ENCODE peak calls at places on chromosome 18, in seven cellular contexts. X, Z, J, H, A, P and K are unnamed samples.

GRCh38 chr18:63158012-63158631 is 161.4 kb downstream of the BCL2 start:
- DNase-seq in X (no peak), Z (no peak), J (no peak), H (no peak), A (no peak), P (no peak), K (no peak)

GRCh38 chr18:31487251-31488015 is 10.5 kb upstream of the DSG2 start:
- DNase-seq in X (no peak), Z (no peak), J (peak), H (no peak), A (no peak), P (peak), K (peak)

GRCh38 chr18:44579028-44579692 is 101.5 kb upstream of the SETBP1 start:
- DNase-seq in X (peak), Z (no peak), J (no peak), H (no peak), A (no peak), P (peak), K (peak)

GRCh38 chr18:44771957-44772917 is 91.5 kb downstream of the SETBP1 start:
- DNase-seq in X (peak), Z (no peak), J (peak), H (no peak), A (no peak), P (no peak), K (peak)

GRCh38 chr18:79888016-79888415 is 63.4 kb downstream of the SLC66A2 start:
- DNase-seq in X (no peak), Z (no peak), J (no peak), H (no peak), A (peak), P (no peak), K (no peak)

GRCh38 chr18:6729247-6730091 is at the start of gene ARHGAP28:
- DNase-seq in X (no peak), Z (peak), J (peak), H (peak), A (peak), P (peak), K (peak)

GRCh38 chr18:51342815-51343214 is 145.3 kb upstream of the MEX3C start:
- DNase-seq in X (no peak), Z (peak), J (peak), H (no peak), A (no peak), P (peak), K (peak)

GRCh38 chr18:37254256-37254880 is 311.2 kb downstream of the CELF4 start:
- DNase-seq in X (no peak), Z (no peak), J (no peak), H (no peak), A (no peak), P (no peak), K (no peak)

GRCh38 chr18:55251186-55251995 is 292.1 kb upstream of the CCDC68 start:
- DNase-seq in X (no peak), Z (peak), J (no peak), H (no peak), A (no peak), P (peak), K (peak)

GRCh38 chr18:62950246-62950645 is 234.9 kb downstream of the PHLPP1 start:
- DNase-seq in X (no peak), Z (no peak), J (no peak), H (no peak), A (no peak), P (no peak), K (no peak)

GRCh38 chr18:62399781-62400308 is 74.7 kb downstream of the TNFRSF11A start:
- DNase-seq in X (peak), Z (no peak), J (no peak), H (no peak), A (no peak), P (peak), K (no peak)

GRCh38 chr18:35778850-35779634 is 193.4 kb upstream of the RMP24 start:
- DNase-seq in X (no peak), Z (peak), J (no peak), H (no peak), A (no peak), P (no peak), K (no peak)

GRCh38 chr18:3007491-3007890 is 5.5 kb downstream of the LPIN2 start:
- DNase-seq in X (no peak), Z (no peak), J (no peak), H (no peak), A (no peak), P (no peak), K (no peak)

GRCh38 chr18:6355789-6356589 is 58.7 kb downstream of the L3MBTL4 start:
- DNase-seq in X (no peak), Z (peak), J (peak), H (no peak), A (no peak), P (peak), K (peak)

GRCh38 chr18:22694954-22695353 is 238.2 kb upstream of the RBBP8 start:
- DNase-seq in X (peak), Z (peak), J (peak), H (peak), A (peak), P (peak), K (peak)

GRCh38 chr18:79634593-79634992 is 45.0 kb upstream of the CTDP1 start:
- DNase-seq in X (no peak), Z (no peak), J (no peak), H (no peak), A (no peak), P (no peak), K (no peak)

GRCh38 chr18:63676526-63676925 is 14.8 kb upstream of the SERPINB3 start:
- DNase-seq in X (peak), Z (no peak), J (no peak), H (no peak), A (no peak), P (no peak), K (no peak)

GRCh38 chr18:60445341-60445740 is 72.8 kb upstream of the MC4R start:
- DNase-seq in X (no peak), Z (no peak), J (peak), H (no peak), A (no peak), P (no peak), K (peak)

GRCh38 chr18:45521151-45521550 is 94.1 kb upstream of the SLC14A2 start:
- DNase-seq in X (no peak), Z (no peak), J (peak), H (no peak), A (no peak), P (peak), K (peak)

GRCh38 chr18:79203017-79203605 is 133.9 kb downstream of the ATP9B start:
- DNase-seq in X (no peak), Z (no peak), J (no peak), H (no peak), A (no peak), P (peak), K (peak)

GRCh38 chr18:44564922-44565321 is 115.8 kb upstream of the SETBP1 start:
- DNase-seq in X (no peak), Z (peak), J (peak), H (peak), A (no peak), P (peak), K (peak)

GRCh38 chr18:11310476-11311086 is 161.2 kb upstream of the PIEZO2 start:
- DNase-seq in X (peak), Z (peak), J (no peak), H (no peak), A (no peak), P (peak), K (peak)

GRCh38 chr18:45197526-45197970 is 417.7 kb upstream of the SLC14A2 start:
- DNase-seq in X (peak), Z (no peak), J (peak), H (no peak), A (no peak), P (peak), K (peak)

GRCh38 chr18:36942264-36942663 is 113.3 kb downstream of the KIAA1328 start:
- DNase-seq in X (peak), Z (peak), J (peak), H (no peak), A (no peak), P (peak), K (peak)

GRCh38 chr18:50629148-50629631 is 69.3 kb downstream of the MAPK4 start:
- DNase-seq in X (no peak), Z (no peak), J (no peak), H (no peak), A (peak), P (peak), K (no peak)

GRCh38 chr18:23494992-23495391 is 8.3 kb upstream of the RMC1 start:
- DNase-seq in X (no peak), Z (no peak), J (no peak), H (no peak), A (no peak), P (peak), K (no peak)

GRCh38 chr18:79600141-79600540 is 79.5 kb upstream of the CTDP1 start:
- DNase-seq in X (no peak), Z (no peak), J (no peak), H (no peak), A (no peak), P (no peak), K (no peak)

GRCh38 chr18:52090005-52090404 is 250.0 kb upstream of the DCC start:
- DNase-seq in X (no peak), Z (no peak), J (no peak), H (no peak), A (no peak), P (peak), K (no peak)

GRCh38 chr18:45312727-45313126 is 302.5 kb upstream of the SLC14A2 start:
- DNase-seq in X (no peak), Z (no peak), J (no peak), H (no peak), A (no peak), P (no peak), K (no peak)

GRCh38 chr18:6022840-6023239 is 127.5 kb upstream of the TMEM200C start:
- DNase-seq in X (no peak), Z (no peak), J (no peak), H (no peak), A (no peak), P (no peak), K (peak)

GRCh38 chr18:8982416-8983183 is 119.9 kb upstream of the NDUFV2 start:
- DNase-seq in X (peak), Z (peak), J (peak), H (peak), A (no peak), P (peak), K (peak)
- TF ChIP-seq CTCF in X (peak), Z (peak), J (peak), H (peak), A (no peak), P (peak), K (peak)

DNA sequence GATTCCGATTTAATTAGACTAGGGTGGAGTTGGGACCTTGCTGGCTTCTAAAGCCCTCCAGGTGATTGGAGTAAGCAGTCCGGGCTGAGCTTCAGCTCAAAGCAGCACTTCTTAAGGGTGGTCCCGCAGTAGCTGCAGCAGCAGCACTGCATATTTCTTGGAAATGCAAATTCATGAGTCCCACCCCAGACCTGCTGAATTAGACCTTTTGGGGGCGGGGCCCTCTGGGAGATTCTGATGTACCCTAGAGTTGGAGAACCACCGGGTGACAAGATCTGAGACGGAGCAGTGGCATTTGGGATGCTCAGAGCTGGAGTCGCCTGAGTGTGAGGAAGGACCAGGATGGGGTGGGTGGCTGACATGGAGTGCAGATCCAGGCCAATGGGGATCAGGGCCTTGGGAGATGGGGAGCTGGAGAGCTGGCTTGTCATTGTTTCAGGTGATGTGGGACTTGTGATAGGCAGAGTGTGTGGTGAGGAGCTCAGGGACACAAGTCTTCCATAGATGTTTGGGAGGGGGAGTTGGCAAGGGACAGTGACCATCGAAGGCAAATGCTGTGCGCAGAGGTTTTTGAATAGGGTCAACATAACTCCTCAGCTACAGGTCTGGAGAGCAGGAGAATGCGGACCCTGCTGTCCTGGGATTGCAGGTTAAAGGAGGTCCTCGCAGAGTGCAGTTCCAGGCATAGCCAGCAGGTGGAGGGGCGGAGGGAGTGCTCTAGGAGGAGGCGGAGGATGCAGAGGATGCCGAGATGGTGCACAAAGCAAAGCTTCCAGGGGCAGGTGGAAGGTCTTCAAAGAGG is 130.9 kb upstream of the RAB12 start:
- DNase-seq in X (peak), Z (peak), J (peak), H (no peak), A (no peak), P (peak), K (peak)
- TF ChIP-seq CTCF in X (peak), Z (peak), J (peak), H (peak), A (peak), P (peak), K (peak)

GRCh38 chr18:39167990-39168389 is 1602.4 kb upstream of the CELF4 start:
- DNase-seq in X (no peak), Z (no peak), J (no peak), H (no peak), A (no peak), P (no peak), K (no peak)
- TF ChIP-seq CTCF in X (no peak), Z (no peak), J (no peak), H (no peak), A (no peak), P (no peak), K (no peak)

GRCh38 chr18:26407721-26408601 is 140.4 kb downstream of the KCTD1 start:
- DNase-seq in X (no peak), Z (no peak), J (no peak), H (peak), A (no peak), P (peak), K (no peak)

GRCh38 chr18:26403451-26403850 is 144.9 kb downstream of the KCTD1 start:
- DNase-seq in X (no peak), Z (no peak), J (no peak), H (no peak), A (no peak), P (no peak), K (no peak)

GRCh38 chr18:26406854-26407517 is 141.4 kb downstream of the KCTD1 start:
- DNase-seq in X (no peak), Z (no peak), J (no peak), H (no peak), A (no peak), P (peak), K (no peak)

GRCh38 chr18:26405190-26405781 is 143.1 kb downstream of the KCTD1 start:
- DNase-seq in X (peak), Z (no peak), J (peak), H (peak), A (no peak), P (peak), K (peak)

GRCh38 chr18:26406294-26406693 is 142.1 kb downstream of the KCTD1 start:
- DNase-seq in X (no peak), Z (no peak), J (no peak), H (no peak), A (no peak), P (no peak), K (no peak)
- TF ChIP-seq CTCF in X (no peak), Z (no peak), J (no peak), H (no peak), A (no peak), P (no peak), K (no peak)